ENCODE peak calls at places on chromosome 16, in ten cellular contexts. H is effector memory CD4-positive, alpha-beta T cell; Y is heart right ventricle; J is IMR-90; N is SK-N-SH; E is ascending aorta; R is CD8-positive, alpha-beta memory T cell; A is SJCRH30; L is right cardiac atrium; F is ovary. X is an unnamed sample.

GRCh38 chr16:11668590-11669379 is 530 bp downstream of the SNN start:
- DNase-seq in E (no peak), N (peak; percentile 70), H (no peak), F (peak; percentile 69), A (peak; percentile 39), R (peak; percentile 47), Y (peak; percentile 53), J (no peak), L (peak; percentile 41), X (no peak)

GRCh38 chr16:73093146-73094144 is 45.5 kb upstream of the ZFHX3 start:
- DNase-seq in N (peak; percentile 35), H (no peak), L (peak; percentile 16), J (peak; percentile 54), Y (no peak), A (peak; percentile 2), F (no peak), E (peak; percentile 89), R (no peak), X (peak; percentile 54)

GRCh38 chr16:68116256-68116853 is 31.2 kb downstream of the NFATC3 start:
- DNase-seq in A (no peak), H (no peak), F (no peak), N (no peak), Y (no peak), L (no peak), R (peak; percentile 16), E (no peak), J (peak; percentile 51), X (no peak)

GRCh38 chr16:81232740-81233367 is 5.6 kb upstream of the BCO1 start:
- DNase-seq in A (no peak), J (no peak), H (no peak), Y (no peak), N (no peak), R (no peak), F (no peak), L (no peak), E (no peak), X (no peak)

GRCh38 chr16:12067714-12068401 is 91.3 kb downstream of the SNX29 start:
- DNase-seq in N (peak; percentile 74), Y (no peak), L (no peak), E (peak; percentile 82), A (peak; percentile 48), R (peak; percentile 68), F (peak; percentile 35), J (peak; percentile 85), H (no peak), X (peak; percentile 58)

GRCh38 chr16:88576307-88576706 is 6.1 kb downstream of the ZC3H18 start:
- DNase-seq in L (no peak), J (no peak), H (no peak), Y (no peak), F (no peak), A (no peak), N (no peak), R (no peak), E (no peak), X (no peak)

GRCh38 chr16:23113185-23113584 is 36.1 kb downstream of the USP31 start:
- DNase-seq in R (no peak), J (no peak), Y (no peak), A (no peak), E (no peak), F (no peak), H (no peak), L (no peak), N (no peak), X (no peak)

GRCh38 chr16:12903325-12904040 is 2.1 kb downstream of the SHISA9 start:
- DNase-seq in R (no peak), J (no peak), H (no peak), Y (no peak), N (peak; percentile 36), A (no peak), L (no peak), F (no peak), E (no peak), X (no peak)

GRCh38 chr16:82630688-82631087 is 3.9 kb downstream of the CDH13 start:
- DNase-seq in A (no peak), E (no peak), R (no peak), L (no peak), F (no peak), N (no peak), H (no peak), J (peak; percentile 60), Y (no peak), X (no peak)

GRCh38 chr16:51392651-51393187 is 241.6 kb upstream of the SALL1 start:
- DNase-seq in F (peak; percentile 57), H (no peak), E (no peak), J (peak; percentile 85), Y (peak; percentile 8), A (no peak), L (peak; percentile 22), R (no peak), N (no peak), X (no peak)

GRCh38 chr16:31695667-31696066 is 168.0 kb downstream of the AHSP start:
- DNase-seq in Y (no peak), E (no peak), H (peak; percentile 29), F (no peak), L (no peak), R (peak; percentile 80), N (no peak), J (no peak), A (no peak), X (no peak)

GRCh38 chr16:21167929-21168602 is 9.6 kb downstream of the LDAF1 start:
- DNase-seq in H (no peak), R (no peak), J (no peak), L (no peak), F (no peak), A (no peak), Y (no peak), N (no peak), E (no peak), X (no peak)

GRCh38 chr16:85898521-85899442 is at the start of gene IRF8:
- DNase-seq in R (peak; percentile 75), H (peak; percentile 35), Y (peak; percentile 81), L (peak; percentile 74), F (peak; percentile 67), A (no peak), J (no peak), N (peak; percentile 42), E (peak; percentile 76), X (no peak)

GRCh38 chr16:56269824-56270684 is 78.8 kb downstream of the GNAO1 start:
- DNase-seq in Y (peak; percentile 30), F (no peak), E (peak; percentile 72), R (no peak), N (no peak), J (peak; percentile 86), A (no peak), H (no peak), L (peak; percentile 74), X (peak; percentile 74)

GRCh38 chr16:88783391-88784073 is 1.5 kb downstream of the PIEZO1 start:
- DNase-seq in H (no peak), E (no peak), F (peak; percentile 49), J (peak; percentile 33), A (no peak), Y (peak; percentile 18), L (peak; percentile 30), R (no peak), N (no peak), X (no peak)

GRCh38 chr16:11748404-11749254 is 6.0 kb upstream of the TXNDC11 start:
- DNase-seq in E (no peak), F (no peak), R (no peak), Y (no peak), J (no peak), H (no peak), L (no peak), A (no peak), N (no peak), X (no peak)

DNA sequence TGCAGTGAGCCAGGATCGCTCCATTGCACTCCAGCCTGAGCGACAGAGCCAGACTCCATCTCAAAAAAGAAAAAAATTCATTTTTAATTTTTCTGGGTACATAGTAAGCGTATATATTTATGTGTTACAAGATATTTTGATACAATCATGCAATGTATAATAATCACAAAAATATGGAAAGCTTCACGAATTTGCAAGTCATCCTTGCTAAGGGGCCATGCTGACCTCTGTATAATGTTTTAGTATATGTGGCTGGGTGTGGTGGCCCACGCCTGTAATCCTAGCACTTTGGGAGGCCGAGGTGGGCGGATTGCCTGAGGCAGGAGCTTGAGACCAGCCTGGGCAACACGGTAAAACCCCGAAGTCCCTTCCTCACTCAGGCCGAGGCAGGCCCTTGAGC is 16.9 kb downstream of the FBRS start:
- DNase-seq in H (no peak), F (no peak), L (no peak), A (no peak), E (no peak), N (no peak), J (no peak), R (no peak), Y (no peak), X (no peak)
- H3K27me3 ChIP-seq in H (no peaks in the 10 kb centered on the region), F (no peaks in the 10 kb centered on the region), L (no peaks in the 10 kb centered on the region), A (no peaks in the 10 kb centered on the region), E (no peaks in the 10 kb centered on the region), N (no peaks in the 10 kb centered on the region), J (no peaks in the 10 kb centered on the region), R (no peaks in the 10 kb centered on the region), Y (no peaks in the 10 kb centered on the region), X (no peaks in the 10 kb centered on the region)

DNA sequence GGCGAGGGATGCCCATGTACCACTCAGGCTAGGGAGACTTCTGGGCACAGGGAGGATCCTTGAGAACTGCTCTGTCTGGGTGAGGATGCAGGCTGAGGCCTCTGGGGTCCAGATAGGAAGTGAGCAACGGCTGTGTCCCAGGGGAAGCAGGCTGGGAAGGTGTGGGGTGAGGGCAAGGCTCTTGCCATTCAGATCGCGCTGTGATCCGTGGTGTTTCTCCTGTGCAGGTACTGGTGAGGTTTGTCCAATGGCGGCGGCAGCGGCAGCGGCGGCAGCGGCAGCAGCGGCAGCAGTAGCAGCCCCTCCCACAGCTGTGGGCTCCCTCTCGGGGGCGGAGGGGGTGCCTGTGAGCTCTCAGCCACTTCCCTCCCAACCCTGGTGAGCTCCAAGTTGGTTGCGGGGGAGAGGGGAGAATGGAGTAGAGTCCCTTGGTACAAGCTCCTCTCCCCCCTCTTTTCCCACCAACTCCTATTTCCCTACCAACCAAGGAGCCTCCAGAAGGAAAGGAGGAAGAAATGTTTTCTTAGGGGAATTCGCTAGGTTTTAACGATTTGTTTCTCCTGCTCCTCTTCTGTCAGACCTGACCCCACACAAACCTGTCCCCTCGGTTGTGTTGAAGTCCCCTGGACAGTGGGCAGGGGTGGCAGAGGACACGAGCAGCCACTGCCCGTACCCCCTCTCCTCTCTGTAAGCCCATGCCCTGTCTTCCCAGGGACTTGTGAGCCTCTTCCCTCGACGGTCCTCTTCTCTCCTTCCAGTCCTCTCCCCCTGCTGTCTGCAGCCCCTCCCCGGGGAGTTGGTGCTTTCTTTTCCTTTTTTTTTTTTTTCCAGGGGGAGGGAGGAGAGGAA is 1.9 kb upstream of the PRRT2 start:
- DNase-seq in E (no peak), L (no peak), J (no peak), A (no peak), N (no peak), F (peak; percentile 55), R (peak; percentile 71), H (no peak), Y (no peak), X (peak; percentile 54)
- H3K4me3 ChIP-seq in E (no peak overlapping the region), L (no peak overlapping the region), J (no peak overlapping the region), A (no peak overlapping the region), N (peak overlapping the region; percentile 16), F (no peak overlapping the region), R (peak overlapping the region; percentile 71), H (peak overlapping the region; percentile 75), Y (peak overlapping the region; percentile 17), X (peak overlapping the region; percentile 80)

GRCh38 chr16:27453476-27453825 is 51.5 kb downstream of the IL21R start:
- DNase-seq in L (no peak), Y (no peak), A (no peak), E (no peak), N (no peak), F (no peak), R (no peak), J (no peak), H (no peak), X (no peak)
- H3K4me1 ChIP-seq in L (no peaks in the 10 kb centered on the region), Y (no peaks in the 10 kb centered on the region), A (peaks cover under 1% of the 10 kb centered on the region), E (no peaks in the 10 kb centered on the region), N (no peaks in the 10 kb centered on the region), F (no peaks in the 10 kb centered on the region), R (peaks cover 67% of the 10 kb centered on the region), J (peaks cover 5% of the 10 kb centered on the region), H (peaks cover 41% of the 10 kb centered on the region), X (no peaks in the 10 kb centered on the region)

GRCh38 chr16:79401782-79402181 is 198.8 kb downstream of the MAF start:
- DNase-seq in J (no peak), E (no peak), N (no peak), A (no peak), F (no peak), R (no peak), Y (no peak), H (no peak), L (no peak), X (no peak)
- H3K27me3 ChIP-seq in J (no peaks in the 10 kb centered on the region), E (no peaks in the 10 kb centered on the region), N (no peaks in the 10 kb centered on the region), A (no peaks in the 10 kb centered on the region), F (no peaks in the 10 kb centered on the region), R (no peaks in the 10 kb centered on the region), Y (no peaks in the 10 kb centered on the region), H (no peaks in the 10 kb centered on the region), L (no peaks in the 10 kb centered on the region), X (no peaks in the 10 kb centered on the region)